ENCODE peak calls at places on chromosomes 2 and 18, in six cellular contexts. X is esophagus muscularis mucosa, H is upper lobe of right lung, Q is body of pancreas, D is endothelial cell of umbilical vein, I is heart left ventricle. E is an unnamed sample. For H3K4me1 and H3K36me3, the result is how much of the 10 kb centered on the place peaks cover.

GRCh38 chr2:97985998-97986397 is 9.8 kb downstream of the TMEM131 start:
- DNase-seq in X (no peak), H (no peak), Q (no peak), D (no peak), I (no peak), E (no peak)

GRCh38 chr2:85804583-85804982 is 50.8 kb downstream of the ATOH8 start:
- DNase-seq in X (no peak), H (no peak), Q (no peak), D (peak), I (no peak), E (no peak)

GRCh38 chr18:32287249-32287648 is 97.4 kb downstream of the MEP1B start:
- DNase-seq in X (no peak), H (no peak), Q (no peak), D (no peak), I (no peak), E (no peak)

GRCh38 chr2:220006152-220006551 is 378.7 kb downstream of the SLC4A3 start:
- DNase-seq in X (no peak), H (no peak), Q (peak), D (no peak), I (peak), E (no peak)

GRCh38 chr2:18380316-18380715 is 180.1 kb downstream of the RDH14 start:
- DNase-seq in X (no peak), H (no peak), Q (no peak), D (no peak), I (no peak), E (no peak)

GRCh38 chr2:217804786-217805678 is 197.8 kb downstream of the TNS1 start:
- DNase-seq in X (no peak), H (peak), Q (no peak), D (no peak), I (peak), E (no peak)

GRCh38 chr2:197950754-197951153 is 146.4 kb downstream of the PLCL1 start:
- DNase-seq in X (no peak), H (no peak), Q (no peak), D (no peak), I (no peak), E (no peak)

GRCh38 chr2:164328310-164328709 is 293.0 kb downstream of the GRB14 start:
- DNase-seq in X (no peak), H (no peak), Q (no peak), D (no peak), I (no peak), E (no peak)

GRCh38 chr2:197251576-197251975 is 59.0 kb downstream of the ANKRD44 start:
- DNase-seq in X (peak), H (no peak), Q (no peak), D (no peak), I (no peak), E (no peak)

GRCh38 chr18:28834889-28835288 is 658.0 kb upstream of the CDH2 start:
- DNase-seq in X (no peak), H (no peak), Q (no peak), D (peak), I (no peak), E (no peak)

GRCh38 chr2:20633794-20634259 is 17.1 kb downstream of the HS1BP3 start:
- DNase-seq in X (no peak), H (peak), Q (peak), D (peak), I (peak), E (peak)
- TF ChIP-seq CTCF in X (no peak), H (peak), Q (peak), D (no peak), I (no peak), E (no peak)

GRCh38 chr2:82062469-82062868 is 1757.9 kb upstream of the LRRTM1 start:
- DNase-seq in X (no peak), H (no peak), Q (no peak), D (no peak), I (no peak), E (no peak)
- H3K4me1 ChIP-seq in X (under half), H (under half), Q (under half), D (under half), I (under half), E (under half)

GRCh38 chr2:215825709-215826108 is 187.6 kb downstream of the MREG start:
- DNase-seq in X (no peak), H (no peak), Q (no peak), D (no peak), I (no peak), E (no peak)

GRCh38 chr2:215826376-215826775 is 187.0 kb downstream of the MREG start:
- DNase-seq in X (no peak), H (no peak), Q (no peak), D (no peak), I (no peak), E (no peak)

GRCh38 chr2:215829261-215829660 is 184.1 kb downstream of the MREG start:
- DNase-seq in X (peak), H (no peak), Q (no peak), D (no peak), I (no peak), E (no peak)

GRCh38 chr2:215828528-215829184 is 184.7 kb downstream of the MREG start:
- DNase-seq in X (peak), H (peak), Q (peak), D (peak), I (peak), E (peak)

DNA sequence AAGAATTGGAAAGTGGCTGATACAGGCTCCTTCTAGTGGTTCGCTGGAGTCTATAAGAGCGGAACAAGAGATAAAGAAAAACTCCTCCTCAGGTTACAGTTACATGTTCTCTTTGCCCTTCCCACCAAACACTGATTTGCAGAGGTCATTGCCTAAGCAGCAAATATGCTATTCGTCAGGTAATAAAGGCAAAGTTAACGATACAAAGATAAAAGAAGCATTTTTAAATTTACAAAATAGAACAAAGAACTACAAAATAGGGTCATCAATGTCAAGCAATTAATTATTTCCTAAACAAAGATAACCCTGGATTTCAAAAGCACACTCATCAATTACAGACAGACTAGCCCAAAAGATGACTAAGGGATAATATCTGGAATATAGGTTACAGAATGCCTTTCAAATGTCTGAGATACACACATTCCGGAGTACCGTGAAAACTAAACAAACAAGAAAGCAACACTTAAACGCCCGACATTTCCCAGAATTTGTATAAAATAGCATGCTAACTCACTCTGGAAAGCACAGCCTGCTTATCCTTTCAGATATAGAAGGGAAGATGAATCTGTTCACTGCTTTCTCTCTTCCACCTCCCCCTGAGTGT is 186.4 kb downstream of the MREG start:
- DNase-seq in X (no peak), H (no peak), Q (no peak), D (no peak), I (no peak), E (no peak)
- H3K36me3 ChIP-seq in X (under half), H (under half), Q (under half), D (under half), I (under half), E (under half)

GRCh38 chr2:142682528-142682927 is 194.9 kb upstream of the KYNU start:
- DNase-seq in X (no peak), H (no peak), Q (no peak), D (peak), I (no peak), E (no peak)
- TF ChIP-seq CTCF in X (no peak), H (no peak), Q (no peak), D (no peak), I (no peak), E (no peak)

DNA sequence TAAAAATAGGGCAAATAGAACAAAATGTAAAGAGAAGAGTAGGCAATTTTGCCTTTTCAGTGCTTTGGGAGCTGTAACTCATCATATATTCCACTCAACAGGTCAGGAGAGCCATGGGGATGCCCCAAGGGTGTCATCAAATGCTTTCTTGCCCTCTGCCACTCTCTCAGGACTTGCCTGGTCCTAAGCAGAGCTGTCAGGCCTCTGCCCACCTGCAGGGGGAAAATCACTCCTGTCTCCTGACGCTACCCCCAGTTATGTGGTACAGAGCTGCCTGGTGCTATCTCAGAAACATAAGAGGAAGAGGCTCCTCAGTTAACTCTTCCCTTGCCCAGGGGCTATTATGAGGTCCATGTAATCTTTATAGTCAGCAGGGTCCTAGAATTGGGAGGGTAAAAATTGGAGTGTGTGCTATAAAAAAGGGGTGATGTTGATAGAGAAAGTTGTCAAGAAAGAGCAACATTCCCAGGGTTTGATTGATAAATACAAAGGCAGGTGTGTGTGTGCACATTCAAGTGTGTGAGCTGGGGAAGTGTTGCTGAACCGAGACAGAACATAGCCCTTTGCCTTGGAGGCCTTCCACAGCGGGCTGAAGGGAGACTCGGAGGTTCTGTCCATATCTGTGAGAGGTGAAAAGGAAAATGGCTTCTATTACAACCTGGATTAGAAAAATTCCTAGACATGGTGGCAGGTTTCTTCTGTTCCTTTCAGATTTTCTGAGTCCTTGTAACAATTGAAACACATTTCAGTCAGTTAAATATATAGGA is 25.4 kb downstream of the PTPRM start:
- DNase-seq in X (peak), H (no peak), Q (no peak), D (no peak), I (no peak), E (no peak)
- H3K4me1 ChIP-seq in X (under half), H (under half), Q (under half), D (under half), I (half or more), E (half or more)

GRCh38 chr2:27372937-27373336 is 2.5 kb downstream of the SNX17 start:
- DNase-seq in X (no peak), H (no peak), Q (no peak), D (no peak), I (no peak), E (no peak)
- H3K36me3 ChIP-seq in X (under half), H (half or more), Q (under half), D (under half), I (under half), E (half or more)